ENCODE peak calls at places on chromosome X, in five cellular contexts. R, V, S, A and K are unnamed samples.

GRCh38 chrX:49627030-49627777 is 28.4 kb downstream of the GAGE1 start:
- DNase-seq in R (no peak), V (no peak), S (peak; percentile 3), A (no peak), K (no peak)

GRCh38 chrX:1420371-1420770 is 28.5 kb upstream of the SLC25A6 start:
- DNase-seq in R (no peak), V (no peak), S (no peak), A (no peak), K (no peak)

GRCh38 chrX:131763674-131764073 is 219.8 kb downstream of the OR13H1 start:
- DNase-seq in R (peak; percentile 85), V (peak; percentile 85), S (no peak), A (peak; percentile 61), K (no peak)

GRCh38 chrX:150197388-150197787 is 165.7 kb upstream of the MAMLD1 start:
- DNase-seq in R (no peak), V (no peak), S (no peak), A (no peak), K (no peak)

GRCh38 chrX:137915466-137915865 is 349.5 kb downstream of the ZIC3 start:
- DNase-seq in R (no peak), V (no peak), S (no peak), A (no peak), K (no peak)

GRCh38 chrX:386239-386767 is 404 bp downstream of the PPP2R3B start:
- DNase-seq in R (no peak), V (no peak), S (no peak), A (no peak), K (no peak)

GRCh38 chrX:11953615-11954014 is 184.7 kb upstream of the FRMPD4 start:
- DNase-seq in R (no peak), V (peak; percentile 83), S (no peak), A (peak; percentile 82), K (peak; percentile 89)

GRCh38 chrX:17361620-17362019 is 13.4 kb upstream of the NHS start:
- DNase-seq in R (no peak), V (no peak), S (no peak), A (no peak), K (no peak)

GRCh38 chrX:149259241-149259640 is 245.9 kb downstream of the IDS start:
- DNase-seq in R (no peak), V (peak; percentile 48), S (no peak), A (peak; percentile 34), K (peak; percentile 52)

GRCh38 chrX:53263597-53264094 is 17.7 kb downstream of the IQSEC2 start:
- DNase-seq in R (no peak), V (peak; percentile 52), S (no peak), A (peak; percentile 58), K (peak; percentile 81)

GRCh38 chrX:21996872-21997271 is 35.3 kb upstream of the PHEX start:
- DNase-seq in R (no peak), V (peak; percentile 46), S (no peak), A (peak; percentile 20), K (peak; percentile 52)

GRCh38 chrX:39152106-39152649 is 350.9 kb downstream of the MID1IP1 start:
- DNase-seq in R (peak; percentile 61), V (no peak), S (peak; percentile 6), A (no peak), K (no peak)

GRCh38 chrX:132875705-132876508 is 82.5 kb downstream of the HS6ST2 start:
- DNase-seq in R (no peak), V (no peak), S (no peak), A (no peak), K (no peak)

GRCh38 chrX:132877954-132878536 is 80.4 kb downstream of the HS6ST2 start:
- DNase-seq in R (no peak), V (no peak), S (no peak), A (no peak), K (peak; percentile 30)

GRCh38 chrX:132876509-132876837 is 82.0 kb downstream of the HS6ST2 start:
- DNase-seq in R (no peak), V (no peak), S (no peak), A (no peak), K (no peak)

DNA sequence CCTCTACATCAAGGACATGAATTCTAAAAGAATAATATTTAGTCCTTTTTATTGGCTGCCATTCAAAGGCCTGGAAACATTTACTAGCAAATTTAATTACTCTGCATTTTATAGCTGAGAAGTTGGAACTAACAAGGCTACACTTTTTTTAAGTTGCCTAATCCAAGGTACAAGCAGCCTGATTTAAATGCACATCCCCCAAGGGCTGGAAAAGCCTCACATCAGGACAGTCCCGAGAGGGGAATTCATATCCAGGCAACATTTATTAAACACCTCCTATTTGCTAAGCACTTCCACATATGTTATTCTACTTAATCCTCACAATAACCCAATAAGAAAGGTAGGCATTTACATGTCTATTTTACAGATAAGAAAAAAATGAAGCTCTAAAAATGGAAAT is 81.5 kb downstream of the HS6ST2 start:
- DNase-seq in R (no peak), V (no peak), S (no peak), A (no peak), K (no peak)
- H3K4me3 ChIP-seq in R (no peak overlapping the region), V (no peak overlapping the region), S (no peak overlapping the region), A (no peak overlapping the region), K (no peak overlapping the region)

GRCh38 chrX:119757646-119757978 is 776 bp upstream of the SOWAHD start:
- DNase-seq in R (no peak), V (no peak), S (no peak), A (no peak), K (no peak)
- H3K4me3 ChIP-seq in R (peak overlapping the region; percentile 63), V (no peak overlapping the region), S (peak overlapping the region; percentile 50), A (no peak overlapping the region), K (peak overlapping the region; percentile 48)

DNA sequence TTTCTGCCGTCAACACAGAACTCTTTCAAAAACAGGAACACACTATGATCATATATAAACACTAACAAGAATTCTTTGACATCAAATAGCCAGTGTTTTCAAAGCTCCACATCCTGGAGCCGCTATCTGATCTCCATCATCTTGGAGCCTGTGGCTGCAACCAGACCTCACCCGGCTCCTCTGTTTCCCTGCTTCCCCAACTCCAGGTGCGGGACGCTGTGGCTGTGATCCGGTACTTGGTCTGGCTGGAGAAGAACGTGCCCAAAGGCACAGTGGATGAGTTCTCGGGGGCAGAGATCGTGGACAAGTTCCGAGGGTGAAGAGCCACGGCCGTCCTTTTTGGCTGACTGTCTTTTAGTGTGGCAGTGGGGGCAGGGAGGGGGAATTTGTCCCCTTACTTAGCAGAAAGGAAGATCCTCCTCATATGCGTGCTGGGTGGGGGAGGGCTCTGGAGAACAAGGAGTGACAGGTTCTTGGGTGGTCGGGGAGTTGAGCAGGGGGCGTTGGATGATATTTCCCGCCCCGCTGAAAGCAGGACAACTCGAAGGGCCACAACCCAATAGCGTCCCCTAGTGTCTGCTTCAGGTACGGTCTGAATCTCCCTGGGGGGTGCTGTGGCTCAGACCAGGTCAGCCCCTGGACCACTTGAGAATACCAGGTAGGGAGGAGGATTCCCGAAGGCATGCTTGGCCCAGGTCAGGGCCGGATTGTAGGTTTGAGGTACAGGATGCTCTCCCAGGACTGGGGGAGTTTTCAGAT is 15.7 kb downstream of the XPNPEP2 start:
- DNase-seq in R (no peak), V (no peak), S (no peak), A (no peak), K (no peak)
- H3K4me3 ChIP-seq in R (no peak overlapping the region), V (no peak overlapping the region), S (no peak overlapping the region), A (no peak overlapping the region), K (no peak overlapping the region)

GRCh38 chrX:120016068-120016441 is 61.4 kb downstream of the RHOXF2B start:
- DNase-seq in R (no peak), V (no peak), S (no peak), A (no peak), K (no peak)
- H3K4me3 ChIP-seq in R (peak overlapping the region; percentile 43), V (no peak overlapping the region), S (peak overlapping the region; percentile 26), A (no peak overlapping the region), K (no peak overlapping the region)

DNA sequence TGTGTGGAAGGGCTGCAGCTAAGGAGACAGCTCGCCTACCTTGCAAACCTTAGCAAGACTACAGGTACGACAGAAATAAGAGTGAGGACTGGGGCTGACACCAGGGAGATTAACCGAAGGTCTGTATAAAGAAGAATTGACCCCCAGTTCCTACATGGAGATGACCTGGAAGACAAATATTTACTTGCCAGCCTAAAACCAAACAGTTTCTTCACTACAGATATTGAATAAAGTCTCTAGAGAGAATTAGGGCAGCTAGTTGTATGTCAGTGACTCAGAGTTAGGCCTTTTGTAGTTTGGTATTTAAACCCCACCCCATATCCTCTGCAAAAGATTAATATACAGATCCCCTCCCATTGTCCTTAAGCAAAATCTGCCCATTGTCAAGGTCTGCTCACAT is 28.1 kb upstream of the FRMPD3 start:
- DNase-seq in R (no peak), V (no peak), S (no peak), A (no peak), K (no peak)
- H3K4me3 ChIP-seq in R (no peak overlapping the region), V (no peak overlapping the region), S (no peak overlapping the region), A (no peak overlapping the region), K (no peak overlapping the region)